ENCODE peak calls at places on chromosomes 6 and 20, in five cellular contexts. One of them, this sample, is unnamed.

GRCh38 chr20:5220334-5221077 is 93.7 kb downstream of the CDS2 start:
- DNase-seq in transverse colon: no peak
- DNase-seq in esophagus muscularis mucosa: no peak
- DNase-seq in tibial nerve: no peak
- DNase-seq in colonic mucosa: no peak
- DNase-seq in this sample: no peak

GRCh38 chr20:32678948-32679347 is 5.2 kb upstream of the C20orf203 start:
- DNase-seq in esophagus muscularis mucosa: no peak
- DNase-seq in tibial nerve: no peak
- DNase-seq in transverse colon: no peak
- DNase-seq in colonic mucosa: no peak
- DNase-seq in this sample: no peak

GRCh38 chr6:143807103-143807425 is 36.1 kb upstream of the LTV1 start:
- DNase-seq in colonic mucosa: no peak
- DNase-seq in tibial nerve: no peak
- DNase-seq in esophagus muscularis mucosa: no peak
- DNase-seq in transverse colon: no peak
- DNase-seq in this sample: no peak

GRCh38 chr6:4374231-4374630 is 238.9 kb upstream of the ECI2 start:
- DNase-seq in tibial nerve: no peak
- DNase-seq in esophagus muscularis mucosa: no peak
- DNase-seq in colonic mucosa: no peak
- DNase-seq in transverse colon: no peak
- DNase-seq in this sample: no peak

GRCh38 chr20:49825521-49826033 is 12.9 kb downstream of the SLC9A8 start:
- DNase-seq in esophagus muscularis mucosa: no peak
- DNase-seq in tibial nerve: no peak
- DNase-seq in colonic mucosa: no peak
- DNase-seq in transverse colon: no peak
- DNase-seq in this sample: no peak

GRCh38 chr6:129542705-129543104 is 167.3 kb downstream of the ARHGAP18 start:
- DNase-seq in colonic mucosa: no peak
- DNase-seq in transverse colon: no peak
- DNase-seq in tibial nerve: no peak
- DNase-seq in esophagus muscularis mucosa: no peak
- DNase-seq in this sample: no peak

GRCh38 chr6:71031912-71032311 is 75.1 kb upstream of the B3GAT2 start:
- DNase-seq in tibial nerve: no peak
- DNase-seq in transverse colon: no peak
- DNase-seq in colonic mucosa: no peak
- DNase-seq in esophagus muscularis mucosa: no peak
- DNase-seq in this sample: peak; percentile 34

GRCh38 chr6:77326029-77326428 is 137.3 kb downstream of the HTR1B start:
- DNase-seq in colonic mucosa: no peak
- DNase-seq in esophagus muscularis mucosa: no peak
- DNase-seq in transverse colon: no peak
- DNase-seq in tibial nerve: no peak
- DNase-seq in this sample: no peak

GRCh38 chr6:68941345-68941744 is 306.3 kb downstream of the ADGRB3 start:
- DNase-seq in colonic mucosa: no peak
- DNase-seq in tibial nerve: no peak
- DNase-seq in esophagus muscularis mucosa: no peak
- DNase-seq in transverse colon: no peak
- DNase-seq in this sample: no peak

GRCh38 chr6:53359843-53360834 is 11.4 kb upstream of the ELOVL5 start:
- DNase-seq in transverse colon: no peak
- DNase-seq in esophagus muscularis mucosa: no peak
- DNase-seq in tibial nerve: no peak
- DNase-seq in colonic mucosa: no peak
- DNase-seq in this sample: peak; percentile 47

GRCh38 chr6:17390276-17390675 is 3.1 kb upstream of the CAP2 start:
- DNase-seq in transverse colon: no peak
- DNase-seq in colonic mucosa: no peak
- DNase-seq in esophagus muscularis mucosa: no peak
- DNase-seq in tibial nerve: no peak
- DNase-seq in this sample: no peak

GRCh38 chr6:5179917-5180316 is 80.8 kb downstream of the LYRM4 start:
- DNase-seq in esophagus muscularis mucosa: no peak
- DNase-seq in colonic mucosa: no peak
- DNase-seq in transverse colon: no peak
- DNase-seq in tibial nerve: no peak
- DNase-seq in this sample: no peak

GRCh38 chr20:9015984-9016324 is 52.9 kb upstream of the PLCB4 start:
- DNase-seq in esophagus muscularis mucosa: no peak
- DNase-seq in transverse colon: no peak
- DNase-seq in colonic mucosa: no peak
- DNase-seq in tibial nerve: no peak
- DNase-seq in this sample: no peak

GRCh38 chr20:50655325-50655880 is 35.9 kb downstream of the RIPOR3 start:
- DNase-seq in transverse colon: peak; percentile 58
- DNase-seq in tibial nerve: peak; percentile 55
- DNase-seq in esophagus muscularis mucosa: no peak
- DNase-seq in colonic mucosa: peak; percentile 55
- DNase-seq in this sample: peak; percentile 76

GRCh38 chr6:148524509-148524908 is 181.9 kb downstream of the SASH1 start:
- DNase-seq in transverse colon: no peak
- DNase-seq in colonic mucosa: no peak
- DNase-seq in tibial nerve: no peak
- DNase-seq in esophagus muscularis mucosa: no peak
- DNase-seq in this sample: no peak

GRCh38 chr6:46044876-46045617 is 29.4 kb upstream of the CLIC5 start:
- DNase-seq in transverse colon: no peak
- DNase-seq in colonic mucosa: peak; percentile 45
- DNase-seq in esophagus muscularis mucosa: peak; percentile 89
- DNase-seq in tibial nerve: peak; percentile 26
- DNase-seq in this sample: peak; percentile 70

GRCh38 chr6:9401936-9402335 is 966.6 kb upstream of the SLC35B3 start:
- DNase-seq in esophagus muscularis mucosa: no peak
- DNase-seq in tibial nerve: no peak
- DNase-seq in transverse colon: no peak
- DNase-seq in colonic mucosa: no peak
- DNase-seq in this sample: no peak

GRCh38 chr6:11999245-11999644 is 12.9 kb upstream of the HIVEP1 start:
- DNase-seq in tibial nerve: no peak
- DNase-seq in transverse colon: no peak
- DNase-seq in esophagus muscularis mucosa: no peak
- DNase-seq in colonic mucosa: no peak
- DNase-seq in this sample: no peak

GRCh38 chr20:44407402-44408184 is 52.1 kb downstream of the HNF4A start:
- DNase-seq in tibial nerve: no peak
- DNase-seq in transverse colon: peak; percentile 91
- DNase-seq in colonic mucosa: peak; percentile 94
- DNase-seq in esophagus muscularis mucosa: no peak
- DNase-seq in this sample: peak; percentile 92

GRCh38 chr20:59402697-59403096 is 102.3 kb downstream of the EDN3 start:
- DNase-seq in transverse colon: no peak
- DNase-seq in tibial nerve: no peak
- DNase-seq in esophagus muscularis mucosa: no peak
- DNase-seq in colonic mucosa: no peak
- DNase-seq in this sample: peak; percentile 54

GRCh38 chr20:13510837-13511488 is 127.8 kb downstream of the TASP1 start:
- DNase-seq in colonic mucosa: no peak
- DNase-seq in tibial nerve: peak; percentile 21
- DNase-seq in esophagus muscularis mucosa: no peak
- DNase-seq in transverse colon: no peak
- DNase-seq in this sample: no peak

GRCh38 chr6:127880452-127880851 is 20.4 kb downstream of the THEMIS start:
- DNase-seq in colonic mucosa: no peak
- DNase-seq in esophagus muscularis mucosa: no peak
- DNase-seq in transverse colon: no peak
- DNase-seq in tibial nerve: no peak
- DNase-seq in this sample: no peak

GRCh38 chr20:51500311-51500710 is 42.2 kb downstream of the NFATC2 start:
- DNase-seq in tibial nerve: no peak
- DNase-seq in transverse colon: no peak
- DNase-seq in colonic mucosa: no peak
- DNase-seq in esophagus muscularis mucosa: no peak
- DNase-seq in this sample: no peak

GRCh38 chr20:63496404-63497120 is 2.3 kb downstream of the EEF1A2 start:
- DNase-seq in colonic mucosa: no peak
- DNase-seq in esophagus muscularis mucosa: no peak
- DNase-seq in transverse colon: no peak
- DNase-seq in tibial nerve: no peak
- DNase-seq in this sample: no peak

GRCh38 chr20:22773326-22773725 is 189.0 kb upstream of the FOXA2 start:
- DNase-seq in colonic mucosa: no peak
- DNase-seq in tibial nerve: no peak
- DNase-seq in esophagus muscularis mucosa: no peak
- DNase-seq in transverse colon: no peak
- DNase-seq in this sample: peak; percentile 48

GRCh38 chr6:111358454-111358853 is 124.6 kb downstream of the REV3L start:
- DNase-seq in colonic mucosa: no peak
- DNase-seq in esophagus muscularis mucosa: no peak
- DNase-seq in tibial nerve: no peak
- DNase-seq in transverse colon: no peak
- DNase-seq in this sample: no peak

GRCh38 chr6:3315068-3315467 is 56.3 kb downstream of the PSMG4 start:
- DNase-seq in tibial nerve: no peak
- DNase-seq in transverse colon: no peak
- DNase-seq in esophagus muscularis mucosa: no peak
- DNase-seq in colonic mucosa: no peak
- DNase-seq in this sample: no peak

GRCh38 chr6:142653710-142654274 is 291.2 kb downstream of the HIVEP2 start:
- DNase-seq in transverse colon: no peak
- DNase-seq in tibial nerve: no peak
- DNase-seq in colonic mucosa: no peak
- DNase-seq in esophagus muscularis mucosa: no peak
- DNase-seq in this sample: no peak

GRCh38 chr6:166192557-166192956 is 24.9 kb upstream of the TBXT start:
- DNase-seq in tibial nerve: no peak
- DNase-seq in esophagus muscularis mucosa: no peak
- DNase-seq in transverse colon: no peak
- DNase-seq in colonic mucosa: no peak
- DNase-seq in this sample: no peak

GRCh38 chr6:16322666-16323312 is 84.4 kb downstream of the GMPR start:
- DNase-seq in colonic mucosa: peak; percentile 53
- DNase-seq in transverse colon: peak; percentile 63
- DNase-seq in esophagus muscularis mucosa: no peak
- DNase-seq in tibial nerve: no peak
- DNase-seq in this sample: peak; percentile 39

GRCh38 chr20:50561379-50562078 is 51.3 kb downstream of the PTPN1 start:
- DNase-seq in transverse colon: no peak
- DNase-seq in esophagus muscularis mucosa: no peak
- DNase-seq in tibial nerve: no peak
- DNase-seq in colonic mucosa: no peak
- DNase-seq in this sample: peak; percentile 85

GRCh38 chr20:31523361-31524283 is 9.4 kb downstream of the HM13 start:
- DNase-seq in esophagus muscularis mucosa: no peak
- DNase-seq in colonic mucosa: no peak
- DNase-seq in tibial nerve: no peak
- DNase-seq in transverse colon: no peak
- DNase-seq in this sample: no peak
- H3K4me1 ChIP-seq in esophagus muscularis mucosa: peaks cover 11% of the 10 kb centered on the region
- H3K4me1 ChIP-seq in colonic mucosa: no peaks in the 10 kb centered on the region
- H3K4me1 ChIP-seq in tibial nerve: peaks cover 56% of the 10 kb centered on the region
- H3K4me1 ChIP-seq in transverse colon: no peaks in the 10 kb centered on the region
- H3K4me1 ChIP-seq in this sample: no peaks in the 10 kb centered on the region

GRCh38 chr6:41570270-41570615 is 24.1 kb downstream of the FOXP4 start:
- DNase-seq in tibial nerve: no peak
- DNase-seq in colonic mucosa: no peak
- DNase-seq in transverse colon: no peak
- DNase-seq in esophagus muscularis mucosa: no peak
- DNase-seq in this sample: no peak
- H3K4me1 ChIP-seq in tibial nerve: peaks cover 96% of the 10 kb centered on the region
- H3K4me1 ChIP-seq in colonic mucosa: no peaks in the 10 kb centered on the region
- H3K4me1 ChIP-seq in transverse colon: no peaks in the 10 kb centered on the region
- H3K4me1 ChIP-seq in esophagus muscularis mucosa: peaks cover 23% of the 10 kb centered on the region
- H3K4me1 ChIP-seq in this sample: peaks cover 57% of the 10 kb centered on the region

GRCh38 chr6:43394982-43395381 is 25.5 kb upstream of the ZNF318 start:
- DNase-seq in transverse colon: no peak
- DNase-seq in esophagus muscularis mucosa: no peak
- DNase-seq in tibial nerve: no peak
- DNase-seq in colonic mucosa: no peak
- DNase-seq in this sample: no peak

GRCh38 chr6:43386492-43386891 is 17.0 kb upstream of the ZNF318 start:
- DNase-seq in colonic mucosa: no peak
- DNase-seq in transverse colon: no peak
- DNase-seq in tibial nerve: no peak
- DNase-seq in esophagus muscularis mucosa: no peak
- DNase-seq in this sample: peak; percentile 28

GRCh38 chr6:43391448-43392031 is 22.1 kb upstream of the ZNF318 start:
- DNase-seq in colonic mucosa: no peak
- DNase-seq in transverse colon: no peak
- DNase-seq in esophagus muscularis mucosa: no peak
- DNase-seq in tibial nerve: no peak
- DNase-seq in this sample: peak; percentile 15

GRCh38 chr6:43393597-43393996 is 24.1 kb upstream of the ZNF318 start:
- DNase-seq in transverse colon: no peak
- DNase-seq in esophagus muscularis mucosa: no peak
- DNase-seq in tibial nerve: no peak
- DNase-seq in colonic mucosa: no peak
- DNase-seq in this sample: no peak

GRCh38 chr6:43389713-43390265 is 20.3 kb upstream of the ZNF318 start:
- DNase-seq in transverse colon: no peak
- DNase-seq in colonic mucosa: no peak
- DNase-seq in esophagus muscularis mucosa: no peak
- DNase-seq in tibial nerve: no peak
- DNase-seq in this sample: no peak
- H3K4me1 ChIP-seq in transverse colon: no peaks in the 10 kb centered on the region
- H3K4me1 ChIP-seq in colonic mucosa: no peaks in the 10 kb centered on the region
- H3K4me1 ChIP-seq in esophagus muscularis mucosa: no peaks in the 10 kb centered on the region
- H3K4me1 ChIP-seq in tibial nerve: no peaks in the 10 kb centered on the region
- H3K4me1 ChIP-seq in this sample: peaks cover 7% of the 10 kb centered on the region

GRCh38 chr6:137240168-137240567 is 21.0 kb upstream of the IFNGR1 start:
- DNase-seq in tibial nerve: no peak
- DNase-seq in esophagus muscularis mucosa: peak; percentile 91
- DNase-seq in colonic mucosa: no peak
- DNase-seq in transverse colon: peak; percentile 26
- DNase-seq in this sample: peak; percentile 53
- H3K4me1 ChIP-seq in tibial nerve: peaks cover 32% of the 10 kb centered on the region
- H3K4me1 ChIP-seq in esophagus muscularis mucosa: peaks cover 20% of the 10 kb centered on the region
- H3K4me1 ChIP-seq in colonic mucosa: peaks cover under 1% of the 10 kb centered on the region
- H3K4me1 ChIP-seq in transverse colon: peaks cover 11% of the 10 kb centered on the region
- H3K4me1 ChIP-seq in this sample: peaks cover 37% of the 10 kb centered on the region

DNA sequence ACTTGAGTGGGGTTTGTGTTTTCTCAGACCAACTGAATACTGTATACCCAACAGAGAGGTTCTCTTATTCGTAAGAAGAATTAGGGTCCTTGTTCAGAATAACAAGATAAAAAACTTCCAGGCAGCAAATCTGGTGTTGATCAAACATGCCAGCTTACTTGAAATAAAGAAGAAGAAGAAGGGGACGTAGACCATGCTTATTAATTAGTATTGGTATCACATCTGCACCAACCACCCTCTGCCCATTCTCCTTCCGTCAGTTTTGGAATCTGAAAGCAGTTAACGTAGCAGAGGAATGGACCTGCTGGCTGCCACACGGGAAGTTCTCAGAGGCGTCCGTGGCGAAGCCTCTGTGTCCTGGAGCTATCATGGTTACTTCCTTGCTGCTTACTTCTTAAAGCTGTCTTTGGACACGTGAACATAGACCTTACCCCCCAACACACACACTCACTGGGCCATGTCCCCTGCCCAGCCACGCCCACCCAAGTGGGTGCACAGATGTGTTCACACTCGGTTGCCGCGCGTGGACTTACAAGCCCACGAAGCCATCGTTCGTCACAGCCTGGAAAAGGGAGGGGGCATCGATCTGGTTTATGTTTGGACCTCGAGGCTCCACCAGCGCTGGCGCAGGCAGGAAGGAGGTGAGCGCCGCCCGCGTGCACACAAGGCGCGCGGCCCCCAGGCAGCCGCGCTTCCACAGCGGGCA is 4.1 kb upstream of the DLL1 start:
- DNase-seq in esophagus muscularis mucosa: no peak
- DNase-seq in transverse colon: no peak
- DNase-seq in tibial nerve: no peak
- DNase-seq in colonic mucosa: no peak
- DNase-seq in this sample: no peak
- H3K4me1 ChIP-seq in esophagus muscularis mucosa: peaks cover 62% of the 10 kb centered on the region
- H3K4me1 ChIP-seq in transverse colon: peaks cover 54% of the 10 kb centered on the region
- H3K4me1 ChIP-seq in tibial nerve: peaks cover 69% of the 10 kb centered on the region
- H3K4me1 ChIP-seq in colonic mucosa: peaks cover 7% of the 10 kb centered on the region
- H3K4me1 ChIP-seq in this sample: peaks cover 41% of the 10 kb centered on the region